ENCODE peak calls at places on chromosomes 12 and 14, in nine cellular contexts. E, K, D, X, U, M, N, G and T are unnamed samples.

GRCh38 chr14:95526483-95527391 is 8.1 kb upstream of the GLRX5 start:
- DNase-seq in E (no peak), K (no peak), D (no peak), X (no peak), U (no peak), M (no peak), N (no peak), G (no peak), T (no peak)

GRCh38 chr12:7994731-7995205 is 37.7 kb upstream of the FOXJ2 start:
- DNase-seq in E (no peak), K (no peak), D (peak), X (no peak), U (peak), M (no peak), N (peak), G (no peak), T (no peak)

GRCh38 chr12:56808954-56809353 is 45.8 kb downstream of the HSD17B6 start:
- DNase-seq in E (no peak), K (no peak), D (peak), X (no peak), U (no peak), M (no peak), N (no peak), G (no peak), T (no peak)

GRCh38 chr14:25759251-25759650 is 709.3 kb upstream of the STXBP6 start:
- DNase-seq in E (no peak), K (no peak), D (no peak), X (no peak), U (no peak), M (no peak), N (no peak), G (no peak), T (no peak)

GRCh38 chr12:79360269-79360668 is 330.5 kb downstream of the PAWR start:
- DNase-seq in E (no peak), K (no peak), D (no peak), X (no peak), U (no peak), M (no peak), N (no peak), G (no peak), T (no peak)

GRCh38 chr14:97319691-97320090 is 522.5 kb downstream of the VRK1 start:
- DNase-seq in E (no peak), K (no peak), D (no peak), X (no peak), U (no peak), M (no peak), N (no peak), G (no peak), T (no peak)

GRCh38 chr12:91098942-91099341 is 12.4 kb downstream of the LUM start:
- DNase-seq in E (no peak), K (no peak), D (peak), X (no peak), U (peak), M (no peak), N (peak), G (no peak), T (no peak)

GRCh38 chr14:103243764-103244737 is 90.0 kb upstream of the EIF5 start:
- DNase-seq in E (peak), K (no peak), D (no peak), X (no peak), U (no peak), M (no peak), N (no peak), G (no peak), T (no peak)

GRCh38 chr14:103502877-103503276 is 19.8 kb downstream of the CKB start:
- DNase-seq in E (no peak), K (no peak), D (no peak), X (no peak), U (no peak), M (no peak), N (no peak), G (no peak), T (no peak)

GRCh38 chr12:24127919-24128721 is 178.7 kb upstream of the SOX5 start:
- DNase-seq in E (no peak), K (no peak), D (no peak), X (no peak), U (no peak), M (no peak), N (no peak), G (no peak), T (no peak)

GRCh38 chr12:1918081-1918874 is at the start of gene CACNA2D4:
- DNase-seq in E (peak), K (no peak), D (peak), X (no peak), U (no peak), M (peak), N (no peak), G (no peak), T (peak)

GRCh38 chr14:75175677-75176141 is 703 bp downstream of the TMED10 start:
- DNase-seq in E (no peak), K (no peak), D (no peak), X (no peak), U (no peak), M (no peak), N (no peak), G (no peak), T (no peak)

GRCh38 chr12:91370086-91370868 is 187.7 kb upstream of the DCN start:
- DNase-seq in E (peak), K (no peak), D (no peak), X (no peak), U (no peak), M (peak), N (no peak), G (no peak), T (no peak)

GRCh38 chr12:26723379-26724308 is 109.3 kb downstream of the ITPR2 start:
- DNase-seq in E (no peak), K (no peak), D (peak), X (no peak), U (no peak), M (no peak), N (peak), G (no peak), T (no peak)

GRCh38 chr14:96149131-96149530 is 55.5 kb upstream of the BDKRB2 start:
- DNase-seq in E (no peak), K (no peak), D (no peak), X (no peak), U (no peak), M (no peak), N (no peak), G (no peak), T (no peak)

GRCh38 chr14:48665077-48665784 is 920.9 kb downstream of the RPS29 start:
- DNase-seq in E (no peak), K (no peak), D (no peak), X (no peak), U (no peak), M (no peak), N (no peak), G (no peak), T (no peak)

GRCh38 chr12:80509781-80510556 is 65.9 kb downstream of the PTPRQ start:
- DNase-seq in E (no peak), K (no peak), D (peak), X (peak), U (peak), M (no peak), N (peak), G (no peak), T (no peak)

GRCh38 chr12:120167529-120168095 is 26.9 kb downstream of the GCN1 start:
- DNase-seq in E (no peak), K (peak), D (no peak), X (no peak), U (no peak), M (no peak), N (peak), G (no peak), T (no peak)

GRCh38 chr12:113334786-113335539 is at the start of gene SLC8B1:
- DNase-seq in E (peak), K (peak), D (peak), X (peak), U (peak), M (peak), N (peak), G (peak), T (peak)

GRCh38 chr14:44462372-44462771 is 44.7 kb downstream of the FSCB start:
- DNase-seq in E (no peak), K (no peak), D (no peak), X (no peak), U (no peak), M (no peak), N (no peak), G (no peak), T (no peak)

GRCh38 chr12:18797604-18798003 is 59.7 kb downstream of the CAPZA3 start:
- DNase-seq in E (no peak), K (no peak), D (no peak), X (no peak), U (no peak), M (no peak), N (no peak), G (no peak), T (no peak)

GRCh38 chr12:45732250-45732649 is 2.7 kb downstream of the ARID2 start:
- DNase-seq in E (peak), K (no peak), D (peak), X (no peak), U (no peak), M (no peak), N (no peak), G (no peak), T (no peak)

GRCh38 chr12:49296034-49296835 is 1.3 kb downstream of the PRPH start:
- DNase-seq in E (no peak), K (no peak), D (no peak), X (no peak), U (no peak), M (peak), N (no peak), G (peak), T (peak)